ENCODE peak calls at places on chromosomes 2 and 18, in six cellular contexts. H, Z, P, G, W and D are unnamed samples.

GRCh38 chr2:191050640-191050987 is 36.6 kb upstream of the STAT1 start:
- DNase-seq in G (no peak), H (no peak), P (no peak), Z (no peak), W (peak; percentile 29), D (no peak)

GRCh38 chr18:21682276-21683051 is 22.1 kb downstream of the ABHD3 start:
- DNase-seq in P (no peak), W (no peak), H (no peak), G (no peak), Z (peak; percentile 11), D (no peak)

GRCh38 chr2:152647417-152648010 is 69.7 kb downstream of the PRPF40A start:
- DNase-seq in W (peak; percentile 38), H (peak; percentile 57), P (no peak), G (no peak), Z (peak; percentile 23), D (no peak)

GRCh38 chr18:48866028-48866733 is 84.6 kb downstream of the SMAD7 start:
- DNase-seq in Z (no peak), W (no peak), H (peak; percentile 58), P (peak; percentile 41), G (no peak), D (no peak)

GRCh38 chr18:35049111-35050003 is 8.1 kb downstream of the MAPRE2 start:
- DNase-seq in W (no peak), P (no peak), G (no peak), Z (no peak), H (no peak), D (no peak)

GRCh38 chr2:51995293-51995692 is 963.4 kb upstream of the NRXN1 start:
- DNase-seq in G (no peak), P (no peak), Z (no peak), W (no peak), H (no peak), D (no peak)

GRCh38 chr2:231717281-231718180 is 9.2 kb downstream of the PTMA start:
- DNase-seq in G (no peak), H (no peak), P (no peak), W (no peak), Z (no peak), D (no peak)

GRCh38 chr2:9937968-9938367 is 13.5 kb upstream of the GRHL1 start:
- DNase-seq in Z (no peak), H (no peak), W (no peak), P (no peak), G (no peak), D (no peak)

GRCh38 chr2:63741884-63742583 is 99.7 kb upstream of the UGP2 start:
- DNase-seq in W (no peak), P (no peak), G (no peak), H (no peak), Z (no peak), D (no peak)

GRCh38 chr2:9165625-9166024 is 41.0 kb upstream of the ASAP2 start:
- DNase-seq in G (no peak), P (no peak), Z (no peak), W (no peak), H (no peak), D (no peak)

GRCh38 chr18:22241806-22242440 is 72.5 kb downstream of the GATA6 start:
- DNase-seq in P (no peak), W (no peak), Z (no peak), H (no peak), G (no peak), D (no peak)

GRCh38 chr2:54455584-54456525 is at the start of gene SPTBN1:
- DNase-seq in P (peak; percentile 89), G (no peak), Z (peak; percentile 83), W (peak; percentile 87), H (peak; percentile 94), D (peak; percentile 1)

GRCh38 chr2:121412349-121412748 is 118.3 kb upstream of the RNU4ATAC start:
- DNase-seq in Z (no peak), P (no peak), G (no peak), H (no peak), W (no peak), D (no peak)

GRCh38 chr18:8781671-8782070 is 76.3 kb downstream of the MTCL1 start:
- DNase-seq in G (no peak), Z (no peak), H (no peak), W (no peak), P (no peak), D (no peak)

GRCh38 chr2:30267576-30267975 is 36.2 kb downstream of the LBH start:
- DNase-seq in P (no peak), H (no peak), Z (no peak), W (no peak), G (no peak), D (no peak)

GRCh38 chr18:48878471-48878870 is 72.3 kb downstream of the SMAD7 start:
- DNase-seq in P (peak; percentile 68), Z (no peak), G (no peak), H (no peak), W (no peak), D (no peak)

GRCh38 chr2:11722249-11723060 is 24.0 kb upstream of the LPIN1 start:
- DNase-seq in P (no peak), H (no peak), Z (no peak), G (no peak), W (no peak), D (no peak)

GRCh38 chr2:29117636-29118303 is 2.6 kb downstream of the CLIP4 start:
- DNase-seq in G (no peak), P (no peak), H (no peak), Z (no peak), W (no peak), D (no peak)

GRCh38 chr2:163210430-163210918 is 371.9 kb upstream of the KCNH7 start:
- DNase-seq in Z (no peak), P (no peak), G (no peak), W (no peak), H (no peak), D (no peak)

GRCh38 chr18:21134895-21135294 is 23.3 kb upstream of the ROCK1 start:
- DNase-seq in G (no peak), H (no peak), Z (no peak), P (no peak), W (no peak), D (peak; percentile 4)

GRCh38 chr2:200352631-200353030 is 46.1 kb downstream of the SPATS2L start:
- DNase-seq in P (no peak), H (no peak), W (no peak), Z (no peak), G (no peak), D (no peak)

GRCh38 chr18:49591271-49591670 is 29.4 kb downstream of the LIPG start:
- DNase-seq in G (no peak), W (no peak), Z (no peak), H (no peak), P (no peak), D (no peak)

GRCh38 chr18:11047156-11047555 is 102.2 kb downstream of the PIEZO2 start:
- DNase-seq in G (no peak), H (no peak), W (no peak), P (no peak), Z (no peak), D (no peak)

GRCh38 chr2:98911376-98912154 is 24.5 kb downstream of the CRACDL start:
- DNase-seq in H (no peak), P (peak; percentile 63), G (no peak), Z (no peak), W (no peak), D (no peak)

GRCh38 chr2:42961385-42961800 is 169.0 kb upstream of the HAAO start:
- DNase-seq in Z (peak; percentile 69), H (peak; percentile 53), P (no peak), W (peak; percentile 90), G (no peak), D (no peak)

GRCh38 chr18:52163478-52163877 is 176.5 kb upstream of the DCC start:
- DNase-seq in G (no peak), H (no peak), W (no peak), Z (no peak), P (no peak), D (no peak)
- H3K9me3 ChIP-seq in G (no peaks in the 10 kb centered on the region), H (no peaks in the 10 kb centered on the region), W (no peaks in the 10 kb centered on the region), Z (no peaks in the 10 kb centered on the region), P (peaks cover 20% of the 10 kb centered on the region), D (no peaks in the 10 kb centered on the region)

GRCh38 chr2:171789956-171790355 is 102.7 kb downstream of the DYNC1I2 start:
- DNase-seq in Z (no peak), P (no peak), H (no peak), G (no peak), W (no peak), D (no peak)
- H3K27ac ChIP-seq in Z (no peak overlapping the region), P (no peak overlapping the region), H (no peak overlapping the region), G (no peak overlapping the region), W (no peak overlapping the region), D (no peak overlapping the region)

GRCh38 chr2:171923206-171923605 is 945 bp downstream of the HAT1 start:
- DNase-seq in Z (no peak), H (no peak), G (no peak), P (no peak), W (no peak), D (no peak)

GRCh38 chr2:171921970-171922229 is 361 bp upstream of the HAT1 start:
- DNase-seq in W (no peak), Z (no peak), G (no peak), H (no peak), P (no peak), D (no peak)

GRCh38 chr2:171922230-171923022 is at the start of gene HAT1:
- DNase-seq in G (peak; percentile 86), W (peak; percentile 96), P (peak; percentile 99), Z (peak; percentile 98), H (peak; percentile 95), D (peak; percentile 95)

GRCh38 chr2:171919453-171919852 is 2.8 kb upstream of the HAT1 start:
- DNase-seq in G (no peak), Z (no peak), W (no peak), H (no peak), P (no peak), D (no peak)

DNA sequence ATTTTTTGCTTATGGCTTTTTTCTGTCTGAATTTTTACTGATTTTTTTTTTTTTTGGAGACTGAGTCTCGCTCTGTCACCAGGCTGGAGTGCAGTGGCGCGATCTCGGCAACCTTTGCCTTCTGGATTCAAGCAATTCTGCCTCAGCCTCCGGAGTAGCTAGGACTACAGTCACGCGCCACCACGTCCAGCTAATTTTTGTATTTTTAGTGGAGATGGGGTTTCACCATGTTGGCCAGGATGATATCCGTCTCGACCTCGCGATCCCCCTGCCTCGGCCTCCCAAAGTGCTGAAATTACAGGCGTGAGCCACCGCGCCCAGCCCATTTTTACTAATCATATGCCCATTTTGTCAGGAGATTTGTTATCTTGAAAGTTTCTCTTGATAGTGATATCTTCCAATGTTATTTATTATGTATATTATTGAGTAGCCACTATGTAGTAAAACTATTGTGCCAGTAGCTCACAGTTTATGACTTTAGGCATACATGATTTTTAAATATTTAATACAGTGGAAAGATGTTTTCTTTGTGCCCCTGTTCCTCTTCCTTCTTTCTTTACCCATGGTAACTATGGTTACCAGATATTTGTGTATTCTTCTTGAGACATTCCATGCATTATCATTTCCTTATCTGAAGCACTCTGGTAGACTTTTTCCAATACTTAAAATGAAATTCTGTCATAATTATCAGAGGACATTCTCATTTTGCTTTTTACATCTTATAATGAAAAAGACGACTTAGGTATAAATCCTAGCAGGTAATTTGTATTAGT is 2.1 kb downstream of the HAT1 start:
- DNase-seq in H (no peak), P (no peak), Z (no peak), W (no peak), G (no peak), D (no peak)
- H3K36me3 ChIP-seq in H (peaks cover 49% of the 10 kb centered on the region), P (peaks cover 42% of the 10 kb centered on the region), Z (no peaks in the 10 kb centered on the region), W (peaks cover 3% of the 10 kb centered on the region), G (no peaks in the 10 kb centered on the region), D (peaks cover 10% of the 10 kb centered on the region)

DNA sequence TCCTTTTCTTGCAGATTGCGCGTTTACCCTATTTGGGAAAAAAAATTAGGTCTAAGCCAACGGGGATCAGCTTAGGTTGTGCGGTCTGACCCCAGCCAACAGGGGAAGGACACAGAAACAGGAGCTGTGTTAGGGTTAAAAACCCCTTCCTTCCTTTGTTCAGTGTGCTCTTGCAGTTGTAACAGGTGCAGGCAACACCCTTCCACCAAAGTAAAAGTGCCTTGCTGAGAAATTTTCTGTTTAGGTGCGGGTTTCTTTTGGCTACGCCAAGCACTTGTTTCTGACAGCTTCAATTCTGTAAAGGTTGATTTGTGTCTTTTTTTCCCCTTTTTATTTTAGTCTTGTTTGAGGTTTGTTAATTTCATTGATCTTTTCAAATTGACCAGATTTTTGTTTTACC is 92.5 kb downstream of the PTPN4 start:
- DNase-seq in P (no peak), G (no peak), H (no peak), W (no peak), Z (no peak), D (no peak)
- H3K9me3 ChIP-seq in P (peaks cover 46% of the 10 kb centered on the region), G (no peaks in the 10 kb centered on the region), H (peaks cover 9% of the 10 kb centered on the region), W (peaks cover 15% of the 10 kb centered on the region), Z (peaks cover 12% of the 10 kb centered on the region), D (peaks cover 14% of the 10 kb centered on the region)